ENCODE peak calls at places on chromosomes 4 and X, in ten cellular contexts. R is COR-L47; I is NCI-H82; L is heart left ventricle; M is OCI-LY7; D is activated CD4-positive, alpha-beta T cell treated with anti-CD3 and anti-CD28 coated beads for 24 hours; W is AG08395; N is activated CD4-positive, CD25-positive, alpha-beta regulatory T cell; U is kidney tubule cell; E is AG10803. G is an unnamed sample.

GRCh38 chrX:103309860-103310591 is 764 bp downstream of the BEX2 start:
- DNase-seq in I (peak; percentile 14), D (no peak), W (no peak), E (no peak), M (no peak), R (peak; percentile 4), L (no peak), N (no peak), U (no peak), G (no peak)

GRCh38 chrX:38538134-38538533 is 23.2 kb upstream of the TSPAN7 start:
- DNase-seq in I (no peak), U (peak; percentile 64), N (no peak), L (no peak), M (no peak), D (no peak), R (no peak), W (no peak), E (no peak), G (peak; percentile 60)

GRCh38 chr4:165872443-165873297 is at the start of gene TLL1:
- DNase-seq in I (peak; percentile 18), M (no peak), R (peak; percentile 63), U (peak; percentile 54), W (no peak), N (no peak), L (peak; percentile 28), E (no peak), D (no peak), G (peak; percentile 48)

GRCh38 chr4:180947421-180947820 is 1295.8 kb upstream of the TENM3 start:
- DNase-seq in I (no peak), E (peak; percentile 59), R (peak; percentile 40), W (peak; percentile 21), L (no peak), U (peak; percentile 55), N (no peak), D (no peak), M (peak; percentile 43), G (peak; percentile 44)

GRCh38 chrX:10769696-10770619 is 149.6 kb upstream of the MID1 start:
- DNase-seq in E (peak; percentile 39), W (peak; percentile 24), D (no peak), U (peak; percentile 43), I (peak; percentile 73), L (no peak), M (no peak), N (no peak), R (peak; percentile 30), G (no peak)

GRCh38 chrX:50381729-50382415 is 88.8 kb downstream of the DGKK start:
- DNase-seq in N (no peak), E (no peak), U (no peak), M (no peak), I (no peak), R (no peak), D (no peak), L (no peak), W (no peak), G (no peak)

GRCh38 chr4:1012031-1012739 is 759 bp downstream of the FGFRL1 start:
- DNase-seq in I (peak; percentile 44), N (no peak), W (no peak), U (peak; percentile 60), E (peak; percentile 27), R (peak; percentile 56), M (peak; percentile 19), L (no peak), D (no peak), G (peak; percentile 34)

GRCh38 chrX:15761564-15762191 is 23.6 kb downstream of the CA5B start:
- DNase-seq in R (peak; percentile 1), L (no peak), D (no peak), I (peak; percentile 55), M (peak; percentile 43), N (no peak), U (peak; percentile 39), E (peak; percentile 31), W (peak; percentile 63), G (peak; percentile 14)

GRCh38 chr4:140309124-140309870 is 64.1 kb upstream of the SCOC start:
- DNase-seq in E (peak; percentile 68), I (no peak), W (peak; percentile 50), N (no peak), U (peak; percentile 42), D (no peak), M (no peak), L (peak; percentile 37), R (no peak), G (peak; percentile 27)

GRCh38 chrX:109732319-109732779 is 708 bp downstream of the ACSL4 start:
- DNase-seq in L (no peak), D (peak; percentile 0), I (peak; percentile 54), E (peak; percentile 36), M (peak; percentile 54), W (peak; percentile 38), N (no peak), U (peak; percentile 72), R (no peak), G (peak; percentile 42)

GRCh38 chrX:42106556-42106955 is 183.2 kb upstream of the CASK start:
- DNase-seq in N (no peak), W (no peak), R (no peak), M (no peak), L (no peak), I (no peak), E (no peak), U (no peak), D (no peak), G (no peak)

GRCh38 chr4:19521151-19521550 is 730.6 kb upstream of the SLIT2 start:
- DNase-seq in U (no peak), E (peak; percentile 7), I (peak; percentile 1), R (no peak), N (no peak), M (no peak), L (no peak), D (no peak), W (no peak), G (no peak)

GRCh38 chrX:108270739-108271396 is 167.4 kb downstream of the COL4A6 start:
- DNase-seq in D (no peak), M (no peak), I (no peak), L (no peak), R (no peak), W (no peak), N (no peak), U (peak; percentile 43), E (peak; percentile 17), G (peak; percentile 40)

GRCh38 chr4:101178731-101179130 is 168.6 kb downstream of the PPP3CA start:
- DNase-seq in I (no peak), L (no peak), M (no peak), U (peak; percentile 51), E (peak; percentile 27), N (no peak), W (peak; percentile 54), R (no peak), D (no peak), G (no peak)

GRCh38 chr4:25925486-25926201 is 11.6 kb downstream of the SMIM20 start:
- DNase-seq in R (peak; percentile 44), N (no peak), W (peak; percentile 43), D (no peak), M (peak; percentile 59), E (peak; percentile 41), U (peak; percentile 28), I (peak; percentile 63), L (peak; percentile 58), G (peak; percentile 49)

GRCh38 chrX:109624022-109624421 is 950 bp downstream of the KCNE5 start:
- DNase-seq in L (peak; percentile 48), U (no peak), I (no peak), M (no peak), R (no peak), W (no peak), D (no peak), E (no peak), N (no peak), G (no peak)

GRCh38 chr4:123662827-123663226 is 266.2 kb downstream of the SPRY1 start:
- DNase-seq in M (no peak), E (no peak), R (no peak), W (no peak), D (no peak), U (no peak), N (no peak), I (no peak), L (no peak), G (no peak)

GRCh38 chr4:111681751-111682150 is 463.5 kb upstream of the FAM241A start:
- DNase-seq in W (no peak), R (no peak), U (no peak), D (no peak), I (no peak), N (no peak), M (no peak), L (no peak), E (no peak), G (no peak)

GRCh38 chrX:23844502-23845138 is 61.6 kb downstream of the SAT1 start:
- DNase-seq in M (no peak), L (no peak), U (no peak), W (no peak), D (no peak), E (peak; percentile 4), N (no peak), R (no peak), I (no peak), G (no peak)